ENCODE peak calls at places on chromosomes 3 and 15, in seven cellular contexts. One of them, this sample, is unnamed.

GRCh38 chr15:32959077-32959476 is 235.4 kb downstream of the FMN1 start:
- DNase-seq in NCI-H1092 treated with DMSO at 0.1 percent for 48 hours: no peak
- DNase-seq in endothelial cell: no peak
- DNase-seq in activated B cell treated with CpG ODN at 0.5 μM for 24 hours: no peak
- DNase-seq in EL: peak; percentile 13
- DNase-seq in stimulated activated CD8-positive, alpha-beta memory T cell treated with anti-CD3 and anti-CD28 coated beads, Interleukin-15, amount 100 ng/mL, for 1 hour: no peak
- DNase-seq in GM03348: peak; percentile 44
- DNase-seq in this sample: no peak

GRCh38 chr3:131728898-131729297 is 226.1 kb upstream of the MRPL3 start:
- DNase-seq in NCI-H1092 treated with DMSO at 0.1 percent for 48 hours: no peak
- DNase-seq in endothelial cell: no peak
- DNase-seq in activated B cell treated with CpG ODN at 0.5 μM for 24 hours: no peak
- DNase-seq in EL: peak; percentile 39
- DNase-seq in stimulated activated CD8-positive, alpha-beta memory T cell treated with anti-CD3 and anti-CD28 coated beads, Interleukin-15, amount 100 ng/mL, for 1 hour: no peak
- DNase-seq in GM03348: no peak
- DNase-seq in this sample: no peak

GRCh38 chr15:31083394-31083790 is 18.1 kb downstream of the TRPM1 start:
- DNase-seq in NCI-H1092 treated with DMSO at 0.1 percent for 48 hours: no peak
- DNase-seq in endothelial cell: no peak
- DNase-seq in activated B cell treated with CpG ODN at 0.5 μM for 24 hours: no peak
- DNase-seq in EL: peak; percentile 25
- DNase-seq in stimulated activated CD8-positive, alpha-beta memory T cell treated with anti-CD3 and anti-CD28 coated beads, Interleukin-15, amount 100 ng/mL, for 1 hour: no peak
- DNase-seq in GM03348: no peak
- DNase-seq in this sample: no peak

GRCh38 chr3:49500408-49501257 is 30.6 kb downstream of the DAG1 start:
- DNase-seq in NCI-H1092 treated with DMSO at 0.1 percent for 48 hours: no peak
- DNase-seq in endothelial cell: no peak
- DNase-seq in activated B cell treated with CpG ODN at 0.5 μM for 24 hours: no peak
- DNase-seq in EL: peak; percentile 95
- DNase-seq in stimulated activated CD8-positive, alpha-beta memory T cell treated with anti-CD3 and anti-CD28 coated beads, Interleukin-15, amount 100 ng/mL, for 1 hour: no peak
- DNase-seq in GM03348: peak; percentile 92
- DNase-seq in this sample: no peak

GRCh38 chr3:29823233-29823632 is 542.4 kb downstream of the RBMS3 start:
- DNase-seq in NCI-H1092 treated with DMSO at 0.1 percent for 48 hours: no peak
- DNase-seq in endothelial cell: no peak
- DNase-seq in activated B cell treated with CpG ODN at 0.5 μM for 24 hours: no peak
- DNase-seq in EL: no peak
- DNase-seq in stimulated activated CD8-positive, alpha-beta memory T cell treated with anti-CD3 and anti-CD28 coated beads, Interleukin-15, amount 100 ng/mL, for 1 hour: no peak
- DNase-seq in GM03348: no peak
- DNase-seq in this sample: no peak

GRCh38 chr3:72258786-72259185 is 473.8 kb upstream of the PROK2 start:
- DNase-seq in NCI-H1092 treated with DMSO at 0.1 percent for 48 hours: peak; percentile 77
- DNase-seq in endothelial cell: peak; percentile 26
- DNase-seq in activated B cell treated with CpG ODN at 0.5 μM for 24 hours: no peak
- DNase-seq in EL: no peak
- DNase-seq in stimulated activated CD8-positive, alpha-beta memory T cell treated with anti-CD3 and anti-CD28 coated beads, Interleukin-15, amount 100 ng/mL, for 1 hour: no peak
- DNase-seq in GM03348: no peak
- DNase-seq in this sample: no peak

GRCh38 chr15:66023322-66023972 is 154.2 kb downstream of the RAB11A start:
- DNase-seq in NCI-H1092 treated with DMSO at 0.1 percent for 48 hours: peak; percentile 81
- DNase-seq in endothelial cell: no peak
- DNase-seq in activated B cell treated with CpG ODN at 0.5 μM for 24 hours: no peak
- DNase-seq in EL: no peak
- DNase-seq in stimulated activated CD8-positive, alpha-beta memory T cell treated with anti-CD3 and anti-CD28 coated beads, Interleukin-15, amount 100 ng/mL, for 1 hour: no peak
- DNase-seq in GM03348: no peak
- DNase-seq in this sample: no peak

GRCh38 chr3:123936400-123936799 is 24.6 kb downstream of the CCDC14 start:
- DNase-seq in NCI-H1092 treated with DMSO at 0.1 percent for 48 hours: no peak
- DNase-seq in endothelial cell: no peak
- DNase-seq in activated B cell treated with CpG ODN at 0.5 μM for 24 hours: no peak
- DNase-seq in EL: peak; percentile 23
- DNase-seq in stimulated activated CD8-positive, alpha-beta memory T cell treated with anti-CD3 and anti-CD28 coated beads, Interleukin-15, amount 100 ng/mL, for 1 hour: no peak
- DNase-seq in GM03348: no peak
- DNase-seq in this sample: no peak

GRCh38 chr3:38454884-38455638 is 1.4 kb downstream of the ACVR2B start:
- DNase-seq in NCI-H1092 treated with DMSO at 0.1 percent for 48 hours: peak; percentile 59
- DNase-seq in endothelial cell: peak; percentile 68
- DNase-seq in activated B cell treated with CpG ODN at 0.5 μM for 24 hours: no peak
- DNase-seq in EL: peak; percentile 65
- DNase-seq in stimulated activated CD8-positive, alpha-beta memory T cell treated with anti-CD3 and anti-CD28 coated beads, Interleukin-15, amount 100 ng/mL, for 1 hour: no peak
- DNase-seq in GM03348: peak; percentile 82
- DNase-seq in this sample: no peak

GRCh38 chr3:52277972-52278509 is 408 bp downstream of the WDR82 start:
- DNase-seq in NCI-H1092 treated with DMSO at 0.1 percent for 48 hours: peak; percentile 24
- DNase-seq in endothelial cell: peak; percentile 52
- DNase-seq in activated B cell treated with CpG ODN at 0.5 μM for 24 hours: no peak
- DNase-seq in EL: no peak
- DNase-seq in stimulated activated CD8-positive, alpha-beta memory T cell treated with anti-CD3 and anti-CD28 coated beads, Interleukin-15, amount 100 ng/mL, for 1 hour: peak; percentile 36
- DNase-seq in GM03348: peak; percentile 87
- DNase-seq in this sample: peak; percentile 37

GRCh38 chr3:30980993-30981392 is 86.5 kb upstream of the GADL1 start:
- DNase-seq in NCI-H1092 treated with DMSO at 0.1 percent for 48 hours: no peak
- DNase-seq in endothelial cell: no peak
- DNase-seq in activated B cell treated with CpG ODN at 0.5 μM for 24 hours: no peak
- DNase-seq in EL: no peak
- DNase-seq in stimulated activated CD8-positive, alpha-beta memory T cell treated with anti-CD3 and anti-CD28 coated beads, Interleukin-15, amount 100 ng/mL, for 1 hour: no peak
- DNase-seq in GM03348: no peak
- DNase-seq in this sample: no peak

GRCh38 chr3:170910542-170910941 is 2.1 kb upstream of the EIF5A2 start:
- DNase-seq in NCI-H1092 treated with DMSO at 0.1 percent for 48 hours: no peak
- DNase-seq in endothelial cell: no peak
- DNase-seq in activated B cell treated with CpG ODN at 0.5 μM for 24 hours: no peak
- DNase-seq in EL: no peak
- DNase-seq in stimulated activated CD8-positive, alpha-beta memory T cell treated with anti-CD3 and anti-CD28 coated beads, Interleukin-15, amount 100 ng/mL, for 1 hour: no peak
- DNase-seq in GM03348: no peak
- DNase-seq in this sample: no peak

GRCh38 chr3:197501496-197501878 is 54.3 kb downstream of the BDH1 start:
- DNase-seq in NCI-H1092 treated with DMSO at 0.1 percent for 48 hours: no peak
- DNase-seq in endothelial cell: no peak
- DNase-seq in activated B cell treated with CpG ODN at 0.5 μM for 24 hours: no peak
- DNase-seq in EL: peak; percentile 45
- DNase-seq in stimulated activated CD8-positive, alpha-beta memory T cell treated with anti-CD3 and anti-CD28 coated beads, Interleukin-15, amount 100 ng/mL, for 1 hour: no peak
- DNase-seq in GM03348: no peak
- DNase-seq in this sample: no peak

GRCh38 chr3:129005526-129006303 is 4.6 kb downstream of the EFCC1 start:
- DNase-seq in NCI-H1092 treated with DMSO at 0.1 percent for 48 hours: peak; percentile 74
- DNase-seq in endothelial cell: no peak
- DNase-seq in activated B cell treated with CpG ODN at 0.5 μM for 24 hours: no peak
- DNase-seq in EL: peak; percentile 34
- DNase-seq in stimulated activated CD8-positive, alpha-beta memory T cell treated with anti-CD3 and anti-CD28 coated beads, Interleukin-15, amount 100 ng/mL, for 1 hour: no peak
- DNase-seq in GM03348: peak; percentile 54
- DNase-seq in this sample: no peak

GRCh38 chr3:121748638-121749275 is 784 bp downstream of the GOLGB1 start:
- DNase-seq in NCI-H1092 treated with DMSO at 0.1 percent for 48 hours: no peak
- DNase-seq in endothelial cell: no peak
- DNase-seq in activated B cell treated with CpG ODN at 0.5 μM for 24 hours: no peak
- DNase-seq in EL: peak; percentile 21
- DNase-seq in stimulated activated CD8-positive, alpha-beta memory T cell treated with anti-CD3 and anti-CD28 coated beads, Interleukin-15, amount 100 ng/mL, for 1 hour: no peak
- DNase-seq in GM03348: peak; percentile 16
- DNase-seq in this sample: no peak

GRCh38 chr3:31014317-31015040 is 120.0 kb upstream of the GADL1 start:
- DNase-seq in NCI-H1092 treated with DMSO at 0.1 percent for 48 hours: no peak
- DNase-seq in endothelial cell: no peak
- DNase-seq in activated B cell treated with CpG ODN at 0.5 μM for 24 hours: no peak
- DNase-seq in EL: peak; percentile 55
- DNase-seq in stimulated activated CD8-positive, alpha-beta memory T cell treated with anti-CD3 and anti-CD28 coated beads, Interleukin-15, amount 100 ng/mL, for 1 hour: no peak
- DNase-seq in GM03348: peak; percentile 32
- DNase-seq in this sample: no peak

GRCh38 chr15:87508086-87508485 is 748.5 kb downstream of the NTRK3 start:
- DNase-seq in NCI-H1092 treated with DMSO at 0.1 percent for 48 hours: no peak
- DNase-seq in endothelial cell: no peak
- DNase-seq in activated B cell treated with CpG ODN at 0.5 μM for 24 hours: no peak
- DNase-seq in EL: no peak
- DNase-seq in stimulated activated CD8-positive, alpha-beta memory T cell treated with anti-CD3 and anti-CD28 coated beads, Interleukin-15, amount 100 ng/mL, for 1 hour: no peak
- DNase-seq in GM03348: no peak
- DNase-seq in this sample: no peak

GRCh38 chr3:169362872-169363271 is 300.6 kb downstream of the MECOM start:
- DNase-seq in NCI-H1092 treated with DMSO at 0.1 percent for 48 hours: no peak
- DNase-seq in endothelial cell: no peak
- DNase-seq in activated B cell treated with CpG ODN at 0.5 μM for 24 hours: no peak
- DNase-seq in EL: no peak
- DNase-seq in stimulated activated CD8-positive, alpha-beta memory T cell treated with anti-CD3 and anti-CD28 coated beads, Interleukin-15, amount 100 ng/mL, for 1 hour: no peak
- DNase-seq in GM03348: no peak
- DNase-seq in this sample: no peak

GRCh38 chr3:52403955-52404354 is 40.9 kb downstream of the SEMA3G start:
- DNase-seq in NCI-H1092 treated with DMSO at 0.1 percent for 48 hours: no peak
- DNase-seq in endothelial cell: no peak
- DNase-seq in activated B cell treated with CpG ODN at 0.5 μM for 24 hours: no peak
- DNase-seq in EL: no peak
- DNase-seq in stimulated activated CD8-positive, alpha-beta memory T cell treated with anti-CD3 and anti-CD28 coated beads, Interleukin-15, amount 100 ng/mL, for 1 hour: no peak
- DNase-seq in GM03348: no peak
- DNase-seq in this sample: no peak

GRCh38 chr15:63764912-63765311 is 68.8 kb downstream of the HERC1 start:
- DNase-seq in NCI-H1092 treated with DMSO at 0.1 percent for 48 hours: no peak
- DNase-seq in endothelial cell: no peak
- DNase-seq in activated B cell treated with CpG ODN at 0.5 μM for 24 hours: no peak
- DNase-seq in EL: no peak
- DNase-seq in stimulated activated CD8-positive, alpha-beta memory T cell treated with anti-CD3 and anti-CD28 coated beads, Interleukin-15, amount 100 ng/mL, for 1 hour: no peak
- DNase-seq in GM03348: no peak
- DNase-seq in this sample: no peak

GRCh38 chr15:59322056-59322755 is 50.5 kb downstream of the MYO1E start:
- DNase-seq in NCI-H1092 treated with DMSO at 0.1 percent for 48 hours: no peak
- DNase-seq in endothelial cell: no peak
- DNase-seq in activated B cell treated with CpG ODN at 0.5 μM for 24 hours: no peak
- DNase-seq in EL: no peak
- DNase-seq in stimulated activated CD8-positive, alpha-beta memory T cell treated with anti-CD3 and anti-CD28 coated beads, Interleukin-15, amount 100 ng/mL, for 1 hour: no peak
- DNase-seq in GM03348: no peak
- DNase-seq in this sample: no peak

GRCh38 chr15:88894348-88894818 is 961 bp downstream of the HAPLN3 start:
- DNase-seq in NCI-H1092 treated with DMSO at 0.1 percent for 48 hours: peak; percentile 16
- DNase-seq in endothelial cell: peak; percentile 86
- DNase-seq in activated B cell treated with CpG ODN at 0.5 μM for 24 hours: peak; percentile 55
- DNase-seq in EL: no peak
- DNase-seq in stimulated activated CD8-positive, alpha-beta memory T cell treated with anti-CD3 and anti-CD28 coated beads, Interleukin-15, amount 100 ng/mL, for 1 hour: peak; percentile 80
- DNase-seq in GM03348: no peak
- DNase-seq in this sample: peak; percentile 68

GRCh38 chr3:119676020-119676419 is 1.2 kb downstream of the COX17 start:
- DNase-seq in NCI-H1092 treated with DMSO at 0.1 percent for 48 hours: no peak
- DNase-seq in endothelial cell: no peak
- DNase-seq in activated B cell treated with CpG ODN at 0.5 μM for 24 hours: no peak
- DNase-seq in EL: no peak
- DNase-seq in stimulated activated CD8-positive, alpha-beta memory T cell treated with anti-CD3 and anti-CD28 coated beads, Interleukin-15, amount 100 ng/mL, for 1 hour: no peak
- DNase-seq in GM03348: no peak
- DNase-seq in this sample: no peak

GRCh38 chr15:40252438-40253178 is 13.7 kb downstream of the PAK6 start:
- DNase-seq in NCI-H1092 treated with DMSO at 0.1 percent for 48 hours: peak; percentile 13
- DNase-seq in endothelial cell: no peak
- DNase-seq in activated B cell treated with CpG ODN at 0.5 μM for 24 hours: peak; percentile 45
- DNase-seq in EL: no peak
- DNase-seq in stimulated activated CD8-positive, alpha-beta memory T cell treated with anti-CD3 and anti-CD28 coated beads, Interleukin-15, amount 100 ng/mL, for 1 hour: no peak
- DNase-seq in GM03348: peak; percentile 46
- DNase-seq in this sample: no peak

GRCh38 chr3:37987751-37988179 is 2.8 kb upstream of the VILL start:
- DNase-seq in NCI-H1092 treated with DMSO at 0.1 percent for 48 hours: no peak
- DNase-seq in endothelial cell: no peak
- DNase-seq in activated B cell treated with CpG ODN at 0.5 μM for 24 hours: no peak
- DNase-seq in EL: no peak
- DNase-seq in stimulated activated CD8-positive, alpha-beta memory T cell treated with anti-CD3 and anti-CD28 coated beads, Interleukin-15, amount 100 ng/mL, for 1 hour: no peak
- DNase-seq in GM03348: no peak
- DNase-seq in this sample: no peak